ENCODE peak calls at places on chromosomes 4 and X, in eight cellular contexts. One of them, this sample, is unnamed.

GRCh38 chrX:148698221-148698620 is 197.8 kb downstream of the AFF2 start:
- DNase-seq in HCT116: no peak
- DNase-seq in foreskin fibroblast: no peak
- DNase-seq in GM20000: no peak
- DNase-seq in CD8-positive, alpha-beta T cell: no peak
- DNase-seq in NB4: no peak
- DNase-seq in lower leg skin: no peak
- DNase-seq in AG09319: no peak
- DNase-seq in this sample: no peak

GRCh38 chr4:77564231-77564630 is 41.4 kb upstream of the CXCL13 start:
- DNase-seq in HCT116: no peak
- DNase-seq in foreskin fibroblast: peak; percentile 52
- DNase-seq in GM20000: no peak
- DNase-seq in CD8-positive, alpha-beta T cell: no peak
- DNase-seq in NB4: no peak
- DNase-seq in lower leg skin: no peak
- DNase-seq in AG09319: no peak
- DNase-seq in this sample: no peak

GRCh38 chr4:78560296-78560963 is 8.9 kb downstream of the ANXA3 start:
- DNase-seq in HCT116: peak; percentile 88
- DNase-seq in foreskin fibroblast: peak; percentile 89
- DNase-seq in GM20000: no peak
- DNase-seq in CD8-positive, alpha-beta T cell: no peak
- DNase-seq in NB4: no peak
- DNase-seq in lower leg skin: no peak
- DNase-seq in AG09319: no peak
- DNase-seq in this sample: peak; percentile 52

GRCh38 chrX:42102586-42103282 is 179.4 kb upstream of the CASK start:
- DNase-seq in HCT116: no peak
- DNase-seq in foreskin fibroblast: no peak
- DNase-seq in GM20000: no peak
- DNase-seq in CD8-positive, alpha-beta T cell: no peak
- DNase-seq in NB4: no peak
- DNase-seq in lower leg skin: no peak
- DNase-seq in AG09319: no peak
- DNase-seq in this sample: no peak

GRCh38 chr4:174263445-174263736 is 20.1 kb downstream of the FBXO8 start:
- DNase-seq in HCT116: no peak
- DNase-seq in foreskin fibroblast: peak; percentile 4
- DNase-seq in GM20000: no peak
- DNase-seq in CD8-positive, alpha-beta T cell: no peak
- DNase-seq in NB4: no peak
- DNase-seq in lower leg skin: no peak
- DNase-seq in AG09319: no peak
- DNase-seq in this sample: no peak

GRCh38 chr4:186029731-186030421 is 39.1 kb upstream of the TLR3 start:
- DNase-seq in HCT116: no peak
- DNase-seq in foreskin fibroblast: no peak
- DNase-seq in GM20000: no peak
- DNase-seq in CD8-positive, alpha-beta T cell: no peak
- DNase-seq in NB4: no peak
- DNase-seq in lower leg skin: peak; percentile 82
- DNase-seq in AG09319: peak; percentile 39
- DNase-seq in this sample: no peak

GRCh38 chr4:178086324-178086723 is 644.1 kb upstream of the AGA start:
- DNase-seq in HCT116: peak; percentile 18
- DNase-seq in foreskin fibroblast: no peak
- DNase-seq in GM20000: no peak
- DNase-seq in CD8-positive, alpha-beta T cell: no peak
- DNase-seq in NB4: no peak
- DNase-seq in lower leg skin: no peak
- DNase-seq in AG09319: no peak
- DNase-seq in this sample: no peak

GRCh38 chr4:37977471-37978452 is 17.6 kb downstream of the PTTG2 start:
- DNase-seq in HCT116: peak; percentile 26
- DNase-seq in foreskin fibroblast: peak; percentile 87
- DNase-seq in GM20000: peak; percentile 80
- DNase-seq in CD8-positive, alpha-beta T cell: peak; percentile 75
- DNase-seq in NB4: peak; percentile 86
- DNase-seq in lower leg skin: peak; percentile 94
- DNase-seq in AG09319: peak; percentile 27
- DNase-seq in this sample: no peak

GRCh38 chrX:154542723-154543424 is 3.8 kb downstream of the G6PD start:
- DNase-seq in HCT116: no peak
- DNase-seq in foreskin fibroblast: no peak
- DNase-seq in GM20000: no peak
- DNase-seq in CD8-positive, alpha-beta T cell: peak; percentile 19
- DNase-seq in NB4: peak; percentile 93
- DNase-seq in lower leg skin: no peak
- DNase-seq in AG09319: no peak
- DNase-seq in this sample: no peak

GRCh38 chr4:55503164-55503563 is 43.5 kb downstream of the CLOCK start:
- DNase-seq in HCT116: peak; percentile 38
- DNase-seq in foreskin fibroblast: peak; percentile 66
- DNase-seq in GM20000: no peak
- DNase-seq in CD8-positive, alpha-beta T cell: no peak
- DNase-seq in NB4: peak; percentile 12
- DNase-seq in lower leg skin: no peak
- DNase-seq in AG09319: no peak
- DNase-seq in this sample: no peak

GRCh38 chr4:7904108-7904516 is 35.5 kb downstream of the AFAP1 start:
- DNase-seq in HCT116: no peak
- DNase-seq in foreskin fibroblast: peak; percentile 83
- DNase-seq in GM20000: no peak
- DNase-seq in CD8-positive, alpha-beta T cell: no peak
- DNase-seq in NB4: no peak
- DNase-seq in lower leg skin: no peak
- DNase-seq in AG09319: no peak
- DNase-seq in this sample: peak; percentile 68

GRCh38 chrX:43865791-43866190 is 16.5 kb downstream of the MAOB start:
- DNase-seq in HCT116: no peak
- DNase-seq in foreskin fibroblast: no peak
- DNase-seq in GM20000: no peak
- DNase-seq in CD8-positive, alpha-beta T cell: no peak
- DNase-seq in NB4: no peak
- DNase-seq in lower leg skin: no peak
- DNase-seq in AG09319: no peak
- DNase-seq in this sample: no peak

GRCh38 chr4:118173126-118173525 is 138.8 kb downstream of the NDST3 start:
- DNase-seq in HCT116: no peak
- DNase-seq in foreskin fibroblast: no peak
- DNase-seq in GM20000: no peak
- DNase-seq in CD8-positive, alpha-beta T cell: no peak
- DNase-seq in NB4: peak; percentile 14
- DNase-seq in lower leg skin: no peak
- DNase-seq in AG09319: no peak
- DNase-seq in this sample: no peak

GRCh38 chrX:77597511-77597910 is 150.3 kb downstream of the FGF16 start:
- DNase-seq in HCT116: no peak
- DNase-seq in foreskin fibroblast: no peak
- DNase-seq in GM20000: no peak
- DNase-seq in CD8-positive, alpha-beta T cell: no peak
- DNase-seq in NB4: no peak
- DNase-seq in lower leg skin: no peak
- DNase-seq in AG09319: no peak
- DNase-seq in this sample: no peak

GRCh38 chrX:23052324-23052723 is 52.6 kb downstream of the DDX53 start:
- DNase-seq in HCT116: no peak
- DNase-seq in foreskin fibroblast: no peak
- DNase-seq in GM20000: no peak
- DNase-seq in CD8-positive, alpha-beta T cell: no peak
- DNase-seq in NB4: no peak
- DNase-seq in lower leg skin: no peak
- DNase-seq in AG09319: no peak
- DNase-seq in this sample: no peak

GRCh38 chrX:77014655-77015377 is 432.4 kb upstream of the FGF16 start:
- DNase-seq in HCT116: no peak
- DNase-seq in foreskin fibroblast: no peak
- DNase-seq in GM20000: no peak
- DNase-seq in CD8-positive, alpha-beta T cell: no peak
- DNase-seq in NB4: peak; percentile 20
- DNase-seq in lower leg skin: no peak
- DNase-seq in AG09319: no peak
- DNase-seq in this sample: no peak

GRCh38 chrX:153970398-153971123 is 1.1 kb downstream of the HCFC1 start:
- DNase-seq in HCT116: no peak
- DNase-seq in foreskin fibroblast: peak; percentile 74
- DNase-seq in GM20000: peak; percentile 53
- DNase-seq in CD8-positive, alpha-beta T cell: no peak
- DNase-seq in NB4: peak; percentile 85
- DNase-seq in lower leg skin: no peak
- DNase-seq in AG09319: peak; percentile 63
- DNase-seq in this sample: no peak

GRCh38 chrX:65667503-65668355 is at the start of gene MSN:
- DNase-seq in HCT116: no peak
- DNase-seq in foreskin fibroblast: peak; percentile 81
- DNase-seq in GM20000: peak; percentile 76
- DNase-seq in CD8-positive, alpha-beta T cell: peak; percentile 74
- DNase-seq in NB4: peak; percentile 86
- DNase-seq in lower leg skin: peak; percentile 95
- DNase-seq in AG09319: no peak
- DNase-seq in this sample: no peak

GRCh38 chrX:74179071-74179470 is 124.9 kb upstream of the ZCCHC13 start:
- DNase-seq in HCT116: no peak
- DNase-seq in foreskin fibroblast: peak; percentile 56
- DNase-seq in GM20000: no peak
- DNase-seq in CD8-positive, alpha-beta T cell: no peak
- DNase-seq in NB4: no peak
- DNase-seq in lower leg skin: no peak
- DNase-seq in AG09319: no peak
- DNase-seq in this sample: peak; percentile 20

GRCh38 chrX:125436855-125437254 is 117.2 kb downstream of the TEX13C start:
- DNase-seq in HCT116: no peak
- DNase-seq in foreskin fibroblast: no peak
- DNase-seq in GM20000: no peak
- DNase-seq in CD8-positive, alpha-beta T cell: no peak
- DNase-seq in NB4: peak; percentile 34
- DNase-seq in lower leg skin: no peak
- DNase-seq in AG09319: no peak
- DNase-seq in this sample: no peak
- TF ChIP-seq CTCF in HCT116: no peak
- TF ChIP-seq CTCF in foreskin fibroblast: no peak
- TF ChIP-seq CTCF in GM20000: no peak
- TF ChIP-seq CTCF in CD8-positive, alpha-beta T cell: no peak
- TF ChIP-seq CTCF in NB4: peak; percentile 18
- TF ChIP-seq CTCF in lower leg skin: no peak
- TF ChIP-seq CTCF in AG09319: no peak
- TF ChIP-seq CTCF in this sample: no peak

GRCh38 chr4:1511441-1512041 is 105.3 kb upstream of the NKX1-1 start:
- DNase-seq in HCT116: peak; percentile 69
- DNase-seq in foreskin fibroblast: peak; percentile 8
- DNase-seq in GM20000: no peak
- DNase-seq in CD8-positive, alpha-beta T cell: no peak
- DNase-seq in NB4: peak; percentile 40
- DNase-seq in lower leg skin: no peak
- DNase-seq in AG09319: no peak
- DNase-seq in this sample: no peak

GRCh38 chr4:1513936-1514483 is 107.8 kb upstream of the NKX1-1 start:
- DNase-seq in HCT116: no peak
- DNase-seq in foreskin fibroblast: no peak
- DNase-seq in GM20000: no peak
- DNase-seq in CD8-positive, alpha-beta T cell: no peak
- DNase-seq in NB4: no peak
- DNase-seq in lower leg skin: no peak
- DNase-seq in AG09319: no peak
- DNase-seq in this sample: no peak

GRCh38 chr4:1512081-1512737 is 106.0 kb upstream of the NKX1-1 start:
- DNase-seq in HCT116: no peak
- DNase-seq in foreskin fibroblast: no peak
- DNase-seq in GM20000: no peak
- DNase-seq in CD8-positive, alpha-beta T cell: no peak
- DNase-seq in NB4: no peak
- DNase-seq in lower leg skin: no peak
- DNase-seq in AG09319: no peak
- DNase-seq in this sample: no peak

GRCh38 chr4:1514612-1515011 is 108.4 kb upstream of the NKX1-1 start:
- DNase-seq in HCT116: no peak
- DNase-seq in foreskin fibroblast: no peak
- DNase-seq in GM20000: no peak
- DNase-seq in CD8-positive, alpha-beta T cell: no peak
- DNase-seq in NB4: no peak
- DNase-seq in lower leg skin: no peak
- DNase-seq in AG09319: no peak
- DNase-seq in this sample: no peak

DNA sequence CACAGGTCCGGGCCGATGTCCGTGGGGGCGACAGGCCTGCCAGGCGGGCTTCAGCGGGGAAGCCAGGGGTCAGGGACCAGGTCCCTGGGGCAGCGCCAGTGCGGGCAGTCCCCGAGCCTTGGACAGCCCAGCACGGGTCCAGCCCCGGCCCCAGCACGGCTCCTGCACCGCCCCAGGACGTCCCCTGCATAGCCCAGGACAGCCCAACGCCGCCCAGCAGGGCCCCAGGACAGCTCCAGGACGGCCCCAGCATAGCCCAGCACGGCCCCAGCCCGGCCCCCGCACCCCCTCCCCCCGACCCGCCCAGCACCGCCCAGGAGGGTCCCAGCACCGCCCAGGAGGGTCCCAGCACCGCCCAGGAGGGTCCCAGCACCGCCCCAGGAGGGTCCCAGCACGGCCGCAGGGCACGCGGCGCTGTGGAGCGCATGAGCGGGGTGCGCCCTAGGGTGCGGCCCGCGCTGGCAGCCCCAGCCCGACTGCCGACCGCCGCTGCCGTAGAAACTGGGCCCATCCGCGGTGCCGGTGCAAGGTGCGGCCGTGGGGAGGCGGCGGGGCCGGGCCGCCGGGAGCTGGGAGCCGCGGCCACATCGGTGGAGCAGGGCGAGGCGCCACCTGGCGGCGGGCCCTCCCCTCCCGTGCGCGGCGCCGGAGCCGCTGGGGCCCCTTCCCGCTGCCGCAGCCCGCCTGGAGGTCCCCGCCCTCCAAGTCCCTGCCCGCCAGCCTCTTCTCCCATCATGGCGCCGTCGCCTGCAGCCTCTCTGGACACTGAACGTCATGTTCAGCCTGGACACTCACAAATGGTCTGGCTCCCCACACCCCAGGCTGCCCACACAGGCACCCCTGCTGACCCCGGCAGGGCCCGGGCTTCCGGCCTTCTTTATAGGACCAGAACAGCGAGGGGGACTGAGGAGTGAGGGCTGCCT is 106.8 kb upstream of the NKX1-1 start:
- DNase-seq in HCT116: peak; percentile 15
- DNase-seq in foreskin fibroblast: peak; percentile 54
- DNase-seq in GM20000: peak; percentile 69
- DNase-seq in CD8-positive, alpha-beta T cell: peak; percentile 40
- DNase-seq in NB4: no peak
- DNase-seq in lower leg skin: no peak
- DNase-seq in AG09319: no peak
- DNase-seq in this sample: no peak
- TF ChIP-seq CTCF in HCT116: peak; percentile 53
- TF ChIP-seq CTCF in foreskin fibroblast: no peak
- TF ChIP-seq CTCF in GM20000: peak; percentile 21
- TF ChIP-seq CTCF in CD8-positive, alpha-beta T cell: peak; percentile 65
- TF ChIP-seq CTCF in NB4: no peak
- TF ChIP-seq CTCF in lower leg skin: no peak
- TF ChIP-seq CTCF in AG09319: peak; percentile 11
- TF ChIP-seq CTCF in this sample: no peak

GRCh38 chr4:87058272-87059073 is 123.7 kb downstream of the AFF1 start:
- DNase-seq in HCT116: peak; percentile 29
- DNase-seq in foreskin fibroblast: peak; percentile 32
- DNase-seq in GM20000: peak; percentile 25
- DNase-seq in CD8-positive, alpha-beta T cell: peak; percentile 17
- DNase-seq in NB4: no peak
- DNase-seq in lower leg skin: no peak
- DNase-seq in AG09319: no peak
- DNase-seq in this sample: no peak
- TF ChIP-seq CTCF in HCT116: no peak
- TF ChIP-seq CTCF in foreskin fibroblast: no peak
- TF ChIP-seq CTCF in GM20000: no peak
- TF ChIP-seq CTCF in CD8-positive, alpha-beta T cell: no peak
- TF ChIP-seq CTCF in NB4: no peak
- TF ChIP-seq CTCF in lower leg skin: no peak
- TF ChIP-seq CTCF in AG09319: no peak
- TF ChIP-seq CTCF in this sample: no peak

GRCh38 chr4:108060164-108060563 is 70.5 kb downstream of the HADH start:
- DNase-seq in HCT116: peak; percentile 41
- DNase-seq in foreskin fibroblast: peak; percentile 72
- DNase-seq in GM20000: no peak
- DNase-seq in CD8-positive, alpha-beta T cell: no peak
- DNase-seq in NB4: peak; percentile 2
- DNase-seq in lower leg skin: no peak
- DNase-seq in AG09319: no peak
- DNase-seq in this sample: peak; percentile 4
- TF ChIP-seq CTCF in HCT116: peak; percentile 32
- TF ChIP-seq CTCF in foreskin fibroblast: peak; percentile 17
- TF ChIP-seq CTCF in GM20000: peak; percentile 14
- TF ChIP-seq CTCF in CD8-positive, alpha-beta T cell: no peak
- TF ChIP-seq CTCF in NB4: no peak
- TF ChIP-seq CTCF in lower leg skin: no peak
- TF ChIP-seq CTCF in AG09319: peak; percentile 29
- TF ChIP-seq CTCF in this sample: peak; percentile 29